ENCODE peak calls at places on chromosomes 5 and 9, in eight cellular contexts. J, W, S, N, G, B, Q and D are unnamed samples.

GRCh38 chr5:88826959-88827585 is 55.9 kb downstream of the MEF2C start:
- DNase-seq in J (no peak), W (peak; percentile 6), S (peak; percentile 64), N (peak; percentile 84), G (peak; percentile 13), B (peak; percentile 70), Q (no peak), D (peak; percentile 28)

GRCh38 chr5:169992789-169993188 is 12.5 kb upstream of the INSYN2B start:
- DNase-seq in J (no peak), W (no peak), S (no peak), N (no peak), G (no peak), B (no peak), Q (no peak), D (no peak)

GRCh38 chr5:181173420-181174342 is 26.3 kb downstream of the OR2V2 start:
- DNase-seq in J (no peak), W (peak; percentile 95), S (no peak), N (no peak), G (peak; percentile 55), B (peak; percentile 54), Q (peak; percentile 87), D (no peak)

GRCh38 chr9:123607987-123608565 is 252.1 kb downstream of the CRB2 start:
- DNase-seq in J (no peak), W (no peak), S (no peak), N (no peak), G (peak; percentile 50), B (no peak), Q (no peak), D (no peak)

GRCh38 chr9:95004452-95005275 is 278.2 kb downstream of the AOPEP start:
- DNase-seq in J (peak; percentile 61), W (peak; percentile 34), S (peak; percentile 83), N (peak; percentile 28), G (peak; percentile 72), B (no peak), Q (peak; percentile 51), D (no peak)

GRCh38 chr9:128946945-128947422 is 419 bp downstream of the DOLK start:
- DNase-seq in J (peak; percentile 38), W (peak; percentile 30), S (peak; percentile 76), N (peak; percentile 24), G (no peak), B (peak; percentile 47), Q (peak; percentile 13), D (no peak)

GRCh38 chr5:28390341-28390740 is 1352.0 kb upstream of the CDH9 start:
- DNase-seq in J (no peak), W (no peak), S (no peak), N (no peak), G (no peak), B (no peak), Q (no peak), D (no peak)

GRCh38 chr9:133521122-133522072 is 3.4 kb downstream of the MYMK start:
- DNase-seq in J (no peak), W (no peak), S (no peak), N (no peak), G (no peak), B (no peak), Q (no peak), D (no peak)

GRCh38 chr5:140109050-140109817 is 4.7 kb upstream of the PURA start:
- DNase-seq in J (no peak), W (no peak), S (no peak), N (no peak), G (no peak), B (no peak), Q (no peak), D (no peak)

GRCh38 chr5:42274913-42275312 is 148.3 kb upstream of the GHR start:
- DNase-seq in J (no peak), W (no peak), S (no peak), N (peak; percentile 47), G (no peak), B (peak; percentile 13), Q (peak; percentile 55), D (no peak)

GRCh38 chr5:170164921-170165320 is 59.2 kb downstream of the FOXI1 start:
- DNase-seq in J (no peak), W (no peak), S (no peak), N (no peak), G (no peak), B (no peak), Q (no peak), D (no peak)

GRCh38 chr5:139456776-139457175 is 5.8 kb downstream of the ECSCR start:
- DNase-seq in J (no peak), W (no peak), S (no peak), N (no peak), G (no peak), B (no peak), Q (no peak), D (no peak)

GRCh38 chr5:73938938-73939320 is 312.9 kb downstream of the ARHGEF28 start:
- DNase-seq in J (no peak), W (no peak), S (no peak), N (no peak), G (no peak), B (no peak), Q (no peak), D (no peak)

GRCh38 chr5:77170-77501 is 14.8 kb upstream of the PLEKHG4B start:
- DNase-seq in J (no peak), W (no peak), S (no peak), N (no peak), G (no peak), B (no peak), Q (no peak), D (no peak)

GRCh38 chr9:21030389-21031035 is 928 bp downstream of the HACD4 start:
- DNase-seq in J (no peak), W (no peak), S (no peak), N (peak; percentile 65), G (peak; percentile 36), B (peak; percentile 69), Q (no peak), D (peak; percentile 41)

DNA sequence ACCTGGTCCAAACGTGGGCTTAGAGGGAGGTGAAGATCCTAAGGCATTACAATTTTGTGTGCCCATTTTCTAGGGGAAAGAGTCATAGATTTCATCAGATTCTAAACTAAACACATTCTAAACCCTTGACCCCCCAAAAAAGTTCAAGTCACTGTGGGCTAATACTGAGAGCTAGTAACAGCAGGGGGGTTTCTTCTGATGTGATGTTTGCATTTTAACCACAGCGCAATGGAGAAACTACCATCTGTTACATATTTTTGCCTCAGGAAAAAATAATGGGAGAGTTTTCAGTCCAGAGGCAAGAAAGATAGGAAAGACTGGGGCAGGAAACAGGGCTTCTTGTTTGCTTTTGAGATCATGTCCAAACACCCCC is 110.8 kb upstream of the SLC1A3 start:
- DNase-seq in J (no peak), W (no peak), S (no peak), N (no peak), G (no peak), B (peak; percentile 89), Q (no peak), D (no peak)
- TF ChIP-seq CTCF in J (no peak), W (no peak), S (no peak), N (no peak), G (no peak), B (no peak), Q (no peak), D (no peak)

GRCh38 chr5:38154615-38155204 is 103.6 kb upstream of the EGFLAM start:
- DNase-seq in J (no peak), W (no peak), S (no peak), N (no peak), G (no peak), B (no peak), Q (peak; percentile 38), D (no peak)

GRCh38 chr5:38151878-38152277 is 106.5 kb upstream of the EGFLAM start:
- DNase-seq in J (no peak), W (peak; percentile 9), S (no peak), N (no peak), G (no peak), B (no peak), Q (no peak), D (no peak)

GRCh38 chr5:38162625-38163024 is 95.7 kb upstream of the EGFLAM start:
- DNase-seq in J (peak; percentile 39), W (peak; percentile 14), S (no peak), N (peak; percentile 5), G (no peak), B (peak; percentile 1), Q (no peak), D (no peak)

GRCh38 chr5:38157024-38157423 is 101.3 kb upstream of the EGFLAM start:
- DNase-seq in J (no peak), W (no peak), S (no peak), N (no peak), G (no peak), B (no peak), Q (no peak), D (no peak)
- TF ChIP-seq CTCF in J (no peak), W (no peak), S (no peak), N (no peak), G (no peak), B (no peak), Q (no peak), D (no peak)

GRCh38 chr5:9209846-9210547 is 335.9 kb downstream of the SEMA5A start:
- DNase-seq in J (no peak), W (peak; percentile 73), S (no peak), N (peak; percentile 85), G (no peak), B (no peak), Q (peak; percentile 46), D (peak; percentile 43)

GRCh38 chr5:9212605-9213004 is 333.3 kb downstream of the SEMA5A start:
- DNase-seq in J (no peak), W (peak; percentile 17), S (no peak), N (peak; percentile 37), G (no peak), B (no peak), Q (no peak), D (no peak)

DNA sequence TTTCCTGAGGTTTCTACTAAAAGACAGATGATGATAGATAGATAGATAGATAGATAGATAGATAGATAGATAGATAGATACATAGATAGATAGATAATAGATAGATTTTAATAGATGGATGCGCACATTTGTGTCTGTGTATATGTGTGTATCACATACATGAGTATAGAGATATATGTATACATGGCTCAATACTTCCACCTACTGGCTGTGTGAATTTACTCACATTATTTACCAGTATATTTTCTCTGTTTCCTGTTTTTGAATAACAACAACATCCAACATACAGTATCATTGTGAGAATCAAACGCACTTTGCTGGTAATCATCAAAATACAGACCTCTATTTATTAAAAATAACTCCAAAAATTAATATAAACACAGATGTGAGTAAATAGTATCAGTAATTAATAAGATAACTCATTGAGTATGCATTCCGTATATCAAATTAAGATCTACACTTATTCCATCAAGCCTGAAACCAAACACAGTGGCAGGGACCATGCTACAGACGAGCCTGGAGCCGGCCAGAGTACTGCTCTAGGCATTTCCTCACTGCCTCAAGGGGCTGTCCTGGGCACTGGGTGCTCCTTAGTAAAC is 338.0 kb downstream of the SEMA5A start:
- DNase-seq in J (no peak), W (peak; percentile 23), S (no peak), N (peak; percentile 27), G (no peak), B (peak; percentile 77), Q (peak; percentile 63), D (no peak)
- TF ChIP-seq CTCF in J (peak; percentile 29), W (peak; percentile 42), S (no peak), N (peak; percentile 19), G (peak; percentile 40), B (peak; percentile 47), Q (peak; percentile 58), D (peak; percentile 32)

DNA sequence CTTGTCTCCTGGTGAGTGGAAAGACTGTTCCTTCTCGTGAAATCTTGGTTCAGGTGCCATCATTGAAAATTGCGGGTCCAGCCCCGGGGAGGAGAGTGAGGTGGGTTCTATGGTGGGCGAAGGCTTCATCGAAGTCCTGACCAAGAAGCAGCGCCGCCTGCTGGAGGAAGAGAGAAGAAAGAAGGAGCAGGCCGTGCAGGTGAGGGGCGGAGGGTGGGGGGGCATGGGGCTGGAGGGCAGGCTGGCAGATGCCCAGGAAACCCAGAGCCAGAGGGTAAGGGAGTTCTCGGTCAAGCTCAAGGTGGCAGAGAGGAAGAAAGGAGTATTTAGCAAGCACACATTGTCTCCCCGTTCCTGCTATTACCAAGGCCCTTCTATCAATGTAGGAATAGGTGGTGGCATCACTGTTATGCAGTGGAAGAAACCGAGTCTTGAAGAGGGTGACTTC is 24.3 kb upstream of the POMT1 start:
- DNase-seq in J (peak; percentile 49), W (no peak), S (no peak), N (no peak), G (peak; percentile 73), B (peak; percentile 42), Q (peak; percentile 55), D (no peak)
- TF ChIP-seq CTCF in J (peak; percentile 50), W (peak; percentile 45), S (peak; percentile 41), N (peak; percentile 39), G (peak; percentile 76), B (peak; percentile 64), Q (peak; percentile 48), D (peak; percentile 53)